ENCODE peak calls at places on chromosome 14, in seven cellular contexts. G is H1, U is HCT116, Q is HepG2, V is SK-N-SH, F is GM12878, E is K562. M is an unnamed sample.

GRCh38 chr14:77738559-77739250 is 22.3 kb downstream of the SNW1 start:
- DNase-seq in Q (no peak), E (no peak), G (no peak), F (no peak), U (no peak), V (no peak), M (no peak)

GRCh38 chr14:76922599-76922998 is 96.4 kb downstream of the LRRC74A start:
- DNase-seq in E (no peak), Q (no peak), F (no peak), G (no peak), U (no peak), V (no peak), M (no peak)

GRCh38 chr14:46769292-46769691 is 117.7 kb upstream of the RPL10L start:
- DNase-seq in E (no peak), V (no peak), F (peak; percentile 60), U (no peak), Q (no peak), G (no peak), M (no peak)

GRCh38 chr14:88993946-88994345 is 169.5 kb downstream of the TTC8 start:
- DNase-seq in U (no peak), F (no peak), V (no peak), G (no peak), Q (no peak), E (no peak), M (no peak)

GRCh38 chr14:63178912-63179311 is 25.3 kb upstream of the RHOJ start:
- DNase-seq in U (no peak), E (no peak), Q (no peak), V (no peak), G (no peak), F (no peak), M (no peak)

GRCh38 chr14:65169351-65169750 is 67.0 kb upstream of the MAX start:
- DNase-seq in E (no peak), G (no peak), F (peak; percentile 91), Q (no peak), V (no peak), U (no peak), M (no peak)

GRCh38 chr14:54211562-54212308 is 185.1 kb upstream of the CDKN3 start:
- DNase-seq in G (no peak), E (no peak), F (no peak), U (peak; percentile 64), V (no peak), Q (no peak), M (no peak)

GRCh38 chr14:65948302-65948701 is 535.8 kb downstream of the FUT8 start:
- DNase-seq in Q (peak; percentile 22), U (no peak), G (no peak), F (no peak), V (no peak), E (no peak), M (peak; percentile 13)

GRCh38 chr14:73752297-73752992 is 38.3 kb upstream of the PNMA1 start:
- DNase-seq in V (peak; percentile 76), F (no peak), Q (no peak), E (no peak), U (no peak), G (no peak), M (peak; percentile 99)

GRCh38 chr14:89221109-89221508 is 195.9 kb downstream of the FOXN3 start:
- DNase-seq in G (no peak), V (no peak), F (no peak), U (no peak), Q (no peak), E (no peak), M (no peak)

GRCh38 chr14:36055681-36056225 is 120.8 kb downstream of the PTCSC3 start:
- DNase-seq in G (no peak), V (no peak), U (no peak), F (no peak), E (no peak), Q (no peak), M (no peak)

GRCh38 chr14:36884049-36884448 is 222.4 kb downstream of the PAX9 start:
- DNase-seq in V (no peak), G (no peak), F (no peak), U (no peak), Q (no peak), E (no peak), M (no peak)

GRCh38 chr14:63777024-63777423 is 49.2 kb upstream of the SGPP1 start:
- DNase-seq in U (peak; percentile 13), Q (peak; percentile 32), V (no peak), F (no peak), E (no peak), G (no peak), M (no peak)

GRCh38 chr14:37591941-37592287 is 3.1 kb downstream of the FOXA1 start:
- DNase-seq in F (no peak), Q (no peak), E (no peak), V (no peak), U (no peak), G (peak; percentile 82), M (peak; percentile 89)

GRCh38 chr14:31939934-31940333 is 137.2 kb upstream of the ARHGAP5 start:
- DNase-seq in V (no peak), E (no peak), Q (no peak), G (no peak), U (no peak), F (no peak), M (no peak)

GRCh38 chr14:50677527-50678063 is 9.5 kb upstream of the SAV1 start:
- DNase-seq in V (no peak), U (peak; percentile 70), E (no peak), G (no peak), Q (peak; percentile 1), F (peak; percentile 61), M (no peak)

GRCh38 chr14:80624581-80624980 is 317.0 kb downstream of the CEP128 start:
- DNase-seq in F (no peak), Q (no peak), E (no peak), G (no peak), U (no peak), V (no peak), M (no peak)

GRCh38 chr14:23123419-23123818 is 4.4 kb upstream of the CEBPE start:
- DNase-seq in F (no peak), Q (no peak), U (no peak), E (peak; percentile 85), G (no peak), V (peak; percentile 57), M (peak; percentile 59)

GRCh38 chr14:77116194-77116817 is 18.2 kb downstream of the CIPC start:
- DNase-seq in F (no peak), U (no peak), E (no peak), V (no peak), G (no peak), Q (no peak), M (no peak)

GRCh38 chr14:98512501-98513251 is 759.3 kb downstream of the BCL11B start:
- DNase-seq in F (no peak), U (no peak), E (no peak), V (no peak), Q (no peak), G (no peak), M (no peak)

GRCh38 chr14:59981564-59981963 is 61.6 kb downstream of the LRRC9 start:
- DNase-seq in Q (no peak), F (no peak), G (no peak), U (no peak), E (no peak), V (no peak), M (no peak)

GRCh38 chr14:41285193-41285748 is 321.4 kb upstream of the LRFN5 start:
- DNase-seq in F (no peak), E (no peak), G (peak; percentile 50), U (no peak), Q (peak; percentile 40), V (no peak), M (peak; percentile 88)

GRCh38 chr14:72128629-72129028 is 196.4 kb downstream of the RGS6 start:
- DNase-seq in F (no peak), G (no peak), V (no peak), E (no peak), U (no peak), Q (no peak), M (peak; percentile 25)

GRCh38 chr14:105665247-105665950 is 139.0 kb downstream of the TMEM121 start:
- DNase-seq in G (no peak), E (no peak), V (no peak), U (no peak), Q (no peak), F (no peak), M (no peak)

GRCh38 chr14:33655421-33655820 is 295.5 kb downstream of the EGLN3 start:
- DNase-seq in V (no peak), G (no peak), F (no peak), Q (no peak), U (no peak), E (no peak), M (no peak)
- TF ChIP-seq JUND in V (no peak), G (no peak), F (no peak), Q (no peak), U (no peak), E (no peak), M (no peak)

DNA sequence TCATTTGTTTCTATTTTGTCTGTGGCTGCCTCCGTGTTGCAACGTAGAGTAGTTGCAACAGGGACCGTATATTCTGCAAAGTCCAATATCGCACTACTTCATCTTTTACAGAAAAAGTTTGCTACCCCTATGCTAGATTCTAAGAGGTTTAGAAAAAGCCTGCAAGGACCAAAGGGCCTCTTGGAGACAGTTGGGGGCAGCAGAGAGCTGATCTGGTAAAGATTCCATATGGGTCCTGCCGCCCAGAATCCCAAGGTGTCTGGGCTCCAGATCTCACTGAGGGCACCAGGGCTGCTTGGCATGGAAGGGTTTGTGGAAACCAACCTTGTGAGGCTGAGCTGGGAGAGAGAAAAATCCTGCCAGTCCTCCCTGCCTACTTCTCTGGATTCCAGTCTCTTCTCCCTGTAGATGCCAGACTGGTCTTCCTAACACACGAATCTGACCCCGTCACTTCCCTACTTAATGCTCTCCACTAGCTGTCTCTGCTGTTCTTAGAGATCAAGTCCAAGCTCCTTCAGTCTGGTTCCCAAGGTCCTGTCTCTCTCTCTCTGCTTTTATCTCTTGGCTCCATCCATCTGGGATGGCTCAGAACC is 74.6 kb downstream of the GLRX5 start:
- DNase-seq in G (peak; percentile 80), F (no peak), V (peak; percentile 63), E (peak; percentile 15), U (peak; percentile 42), Q (peak; percentile 39), M (peak; percentile 28)
- TF ChIP-seq JUND in G (no peak), F (no peak), V (no peak), E (no peak), U (no peak), Q (no peak), M (no peak)

GRCh38 chr14:33793711-33794110 is 157.2 kb downstream of the EGLN3 start:
- DNase-seq in U (no peak), E (no peak), G (no peak), F (no peak), Q (no peak), V (no peak), M (no peak)

GRCh38 chr14:33791971-33792370 is 158.9 kb downstream of the EGLN3 start:
- DNase-seq in G (no peak), E (no peak), V (no peak), F (peak; percentile 50), U (no peak), Q (no peak), M (no peak)

GRCh38 chr14:33792387-33793368 is 158.2 kb downstream of the EGLN3 start:
- DNase-seq in V (peak; percentile 84), F (peak; percentile 15), U (peak; percentile 29), G (peak; percentile 94), E (peak; percentile 72), Q (peak; percentile 72), M (peak; percentile 75)

GRCh38 chr14:33796356-33796755 is 154.5 kb downstream of the EGLN3 start:
- DNase-seq in Q (no peak), U (no peak), V (no peak), F (no peak), E (no peak), G (no peak), M (no peak)

GRCh38 chr14:33794791-33795300 is 156.0 kb downstream of the EGLN3 start:
- DNase-seq in V (no peak), Q (no peak), F (no peak), E (no peak), U (no peak), G (no peak), M (no peak)
- TF ChIP-seq JUND in V (no peak), Q (no peak), F (no peak), E (no peak), U (no peak), G (no peak), M (no peak)

GRCh38 chr14:100149789-100150611 is 9.4 kb downstream of the DEGS2 start:
- DNase-seq in Q (no peak), E (no peak), U (no peak), V (peak; percentile 50), G (no peak), F (no peak), M (peak; percentile 86)
- TF ChIP-seq JUND in Q (no peak), E (no peak), U (no peak), V (no peak), G (no peak), F (no peak), M (no peak)